ENCODE peak calls at places on chromosomes 7 and 10, in four cellular contexts. K is AG04449, D is fibroblast of pulmonary artery, F is dorsolateral prefrontal cortex. M is an unnamed sample.

GRCh38 chr7:103597606-103598005 is 151.6 kb upstream of the SLC26A5 start:
- DNase-seq in F (no peak), D (no peak), K (no peak), M (no peak)

GRCh38 chr10:125773702-125774101 is 1.9 kb downstream of the MMP21 start:
- DNase-seq in F (no peak), D (no peak), K (no peak), M (no peak)

GRCh38 chr7:108413782-108414492 is 42.3 kb downstream of the NRCAM start:
- DNase-seq in K (no peak), F (no peak), D (peak), M (peak)

GRCh38 chr7:23315366-23315765 is 16.2 kb downstream of the MALSU1 start:
- DNase-seq in F (no peak), K (no peak), D (peak), M (peak)

GRCh38 chr10:17161788-17162187 is 32.2 kb upstream of the CUBN start:
- DNase-seq in K (no peak), D (no peak), F (no peak), M (no peak)

GRCh38 chr10:125225051-125225450 is 64.7 kb upstream of the CTBP2 start:
- DNase-seq in D (no peak), K (no peak), F (no peak), M (no peak)

GRCh38 chr10:104076743-104077160 is 8.9 kb downstream of the COL17A1 start:
- DNase-seq in K (no peak), D (peak), F (peak), M (peak)

GRCh38 chr7:768881-769504 is 41.9 kb upstream of the PRKAR1B start:
- DNase-seq in F (peak), K (no peak), D (peak), M (peak)

GRCh38 chr7:47227762-47228177 is 354.1 kb downstream of the TNS3 start:
- DNase-seq in F (no peak), D (peak), K (peak), M (peak)

GRCh38 chr7:1027285-1028043 is 16.9 kb upstream of the GPR146 start:
- DNase-seq in F (no peak), K (no peak), D (peak), M (peak)

GRCh38 chr7:157769870-157770213 is 433.0 kb downstream of the DNAJB6 start:
- DNase-seq in F (no peak), D (no peak), K (no peak), M (no peak)

GRCh38 chr7:21850531-21851285 is 95.0 kb downstream of the CDCA7L start:
- DNase-seq in D (peak), F (no peak), K (no peak), M (peak)

GRCh38 chr7:48438196-48438595 is 266.9 kb downstream of the ABCA13 start:
- DNase-seq in F (no peak), K (no peak), D (no peak), M (peak)

GRCh38 chr10:66780796-66781195 is 145.0 kb upstream of the LRRTM3 start:
- DNase-seq in F (no peak), D (no peak), K (no peak), M (no peak)

GRCh38 chr7:82443044-82443800 is at the start of gene CACNA2D1:
- DNase-seq in F (peak), K (no peak), D (no peak), M (peak)

GRCh38 chr10:86936661-86937501 is 20.5 kb downstream of the MMRN2 start:
- DNase-seq in D (no peak), K (no peak), F (no peak), M (peak)

GRCh38 chr7:117338020-117338419 is 15.2 kb upstream of the WNT2 start:
- DNase-seq in F (no peak), D (peak), K (no peak), M (no peak)

DNA sequence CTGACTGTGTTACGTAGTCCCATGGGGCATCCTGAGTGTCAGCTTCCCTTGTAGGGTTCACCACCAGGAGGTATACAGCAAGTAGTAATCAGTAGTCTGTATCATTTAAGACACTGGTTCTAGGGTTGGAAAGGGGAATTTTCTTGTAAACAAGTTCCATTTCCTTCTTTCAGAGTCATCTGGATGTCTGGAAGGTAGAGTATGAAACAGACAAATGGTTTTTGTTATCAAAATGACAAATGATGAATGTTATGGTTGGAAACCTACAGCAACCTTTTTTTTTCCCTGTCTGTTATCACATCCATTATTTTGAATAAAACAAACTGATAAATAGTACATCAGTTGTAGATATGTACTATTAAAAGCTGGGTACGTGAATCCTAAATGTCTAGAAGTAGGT is 19.1 kb downstream of the SEMA3A start:
- DNase-seq in D (no peak), K (no peak), F (no peak), M (no peak)
- TF ChIP-seq CTCF in D (no peak), K (no peak), F (no peak), M (no peak)

DNA sequence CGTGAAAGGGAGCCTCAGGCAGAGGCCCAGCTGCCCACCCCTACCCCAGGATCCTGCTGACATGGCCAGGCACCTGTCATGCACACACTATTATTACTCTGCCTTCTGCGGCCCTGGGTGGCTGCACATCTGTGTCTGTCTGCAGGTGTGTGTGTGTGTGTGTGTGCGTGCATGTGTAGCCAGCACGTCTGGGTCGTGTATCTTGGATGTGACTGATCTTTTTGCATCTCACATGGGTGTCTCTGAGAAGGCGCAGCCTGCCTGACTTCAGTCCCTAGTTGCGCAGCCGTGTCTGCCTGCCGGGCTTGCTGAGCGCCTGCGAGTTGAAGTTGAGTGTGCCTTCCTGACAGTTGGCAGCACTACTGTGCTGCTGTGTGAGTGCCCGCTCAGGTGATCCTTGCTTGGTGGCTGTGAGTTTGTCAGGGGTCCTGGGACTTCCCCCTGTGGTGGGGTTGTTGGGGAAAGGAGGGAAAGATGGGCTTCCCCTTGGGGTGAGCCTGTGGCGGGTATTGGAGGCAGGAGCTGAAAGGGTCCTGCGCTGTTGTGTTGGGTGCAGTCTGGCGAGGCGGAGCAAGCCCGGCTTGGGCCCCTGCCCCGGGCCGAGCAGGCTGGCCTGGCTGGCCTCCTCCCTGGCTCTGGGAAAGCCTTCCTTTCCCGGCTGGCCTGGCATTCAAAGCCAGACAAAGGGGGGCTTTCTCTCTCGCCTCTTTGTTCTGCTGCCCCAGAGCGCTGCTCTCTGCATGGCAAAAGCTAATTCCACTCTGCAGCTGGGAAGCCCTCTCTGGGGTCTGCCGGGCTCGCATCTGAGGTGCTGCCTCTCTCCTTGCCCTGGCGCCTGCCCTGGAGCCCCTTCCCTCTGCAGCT is 4.8 kb downstream of the TRIM8 start:
- DNase-seq in D (no peak), F (peak), K (no peak), M (no peak)
- H3K4me3 ChIP-seq in D (peak), F (peak), K (peak), M (peak)

GRCh38 chr10:113856563-113856962 is 2.1 kb downstream of the NHLRC2 start:
- DNase-seq in K (no peak), F (no peak), D (peak), M (peak)

GRCh38 chr10:113854019-113854756 is at the start of the genes DCLRE1A and NHLRC2:
- DNase-seq in F (peak), D (peak), K (no peak), M (peak)

GRCh38 chr10:113857210-113857609 is 2.7 kb downstream of the NHLRC2 start:
- DNase-seq in D (no peak), K (no peak), F (no peak), M (no peak)

GRCh38 chr10:113853577-113854018 is 284 bp downstream of the DCLRE1A start:
- DNase-seq in D (no peak), K (no peak), F (no peak), M (no peak)

DNA sequence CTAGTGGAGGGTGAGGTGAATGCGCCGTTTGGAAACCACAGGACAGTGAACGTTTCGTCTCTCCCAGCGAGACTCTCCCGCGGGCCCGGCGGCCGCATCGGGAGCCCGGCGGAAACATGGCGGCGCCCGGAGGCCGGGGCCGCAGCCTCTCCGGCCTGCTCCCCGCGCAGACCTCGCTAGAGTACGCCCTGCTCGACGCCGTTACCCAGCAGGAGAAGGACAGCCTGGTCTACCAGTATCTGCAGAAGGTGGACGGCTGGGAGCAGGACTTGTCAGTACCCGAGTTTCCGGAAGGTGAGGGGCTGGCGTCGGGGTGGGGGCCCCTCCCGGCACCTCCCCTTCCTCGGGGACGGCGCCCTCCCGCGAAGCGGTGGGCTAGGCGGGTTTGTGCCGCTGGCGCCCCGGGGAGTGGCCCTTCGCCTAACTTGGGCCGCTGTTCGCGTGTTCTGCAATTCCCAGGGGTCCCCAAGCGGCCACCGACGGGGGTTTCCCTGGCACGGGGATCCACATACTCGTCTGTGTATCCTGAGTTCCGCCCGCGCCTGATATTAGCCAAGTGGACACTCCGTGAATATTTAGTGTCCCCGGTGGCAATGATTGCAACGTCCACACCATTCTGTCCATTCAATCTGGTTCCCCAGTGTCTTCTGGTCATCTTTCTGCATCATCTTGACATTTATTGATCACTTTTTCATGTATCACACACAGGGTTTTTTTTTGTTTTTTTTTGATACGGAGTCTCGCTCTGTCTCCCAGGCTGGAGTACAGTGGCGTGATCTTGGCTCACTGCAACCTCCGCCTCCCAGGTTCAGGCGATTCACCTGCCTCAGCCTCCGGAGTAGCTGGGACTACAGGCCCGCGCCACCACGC is 531 bp downstream of the NHLRC2 start:
- DNase-seq in K (no peak), D (peak), F (no peak), M (peak)
- TF ChIP-seq CTCF in K (peak), D (no peak), F (no peak), M (no peak)

GRCh38 chr10:132788180-132788830 is 2.4 kb upstream of the NKX6-2 start:
- DNase-seq in F (peak), D (peak), K (no peak), M (peak)
- H3K4me3 ChIP-seq in F (peak), D (no peak), K (no peak), M (no peak)

M was measured in astrocyte of the spinal cord.